ENCODE peak calls at places on chromosomes 3 and 15, in five cellular contexts. P, J, Q, L and I are unnamed samples.

GRCh38 chr3:7260975-7261374 is 400.1 kb downstream of the GRM7 start:
- DNase-seq in P (no peak), J (no peak), Q (no peak), L (no peak), I (no peak)

GRCh38 chr3:78988324-78988723 is 779.5 kb downstream of the ROBO1 start:
- DNase-seq in P (no peak), J (peak; percentile 46), Q (no peak), L (no peak), I (no peak)

GRCh38 chr15:72113347-72114031 is 4.5 kb downstream of the MYO9A start:
- DNase-seq in P (no peak), J (peak; percentile 37), Q (no peak), L (no peak), I (no peak)

GRCh38 chr3:120477826-120478225 is 27.0 kb upstream of the FSTL1 start:
- DNase-seq in P (no peak), J (no peak), Q (no peak), L (no peak), I (no peak)

GRCh38 chr3:38154625-38155255 is 10.6 kb upstream of the OXSR1 start:
- DNase-seq in P (no peak), J (no peak), Q (no peak), L (no peak), I (no peak)

GRCh38 chr15:92714071-92714456 is 58.5 kb upstream of the FAM174B start:
- DNase-seq in P (no peak), J (peak; percentile 25), Q (no peak), L (no peak), I (peak; percentile 65)

GRCh38 chr3:123083446-123084124 is 16.8 kb downstream of the PDIA5 start:
- DNase-seq in P (no peak), J (no peak), Q (no peak), L (peak; percentile 6), I (no peak)

GRCh38 chr15:50241684-50242450 is 23.7 kb downstream of the HDC start:
- DNase-seq in P (no peak), J (peak; percentile 70), Q (no peak), L (no peak), I (no peak)

GRCh38 chr15:73983211-73983727 is 8.8 kb downstream of the STOML1 start:
- DNase-seq in P (peak; percentile 24), J (peak; percentile 77), Q (no peak), L (peak; percentile 79), I (peak; percentile 48)

GRCh38 chr15:33623010-33623409 is 312.2 kb downstream of the RYR3 start:
- DNase-seq in P (no peak), J (no peak), Q (no peak), L (no peak), I (no peak)

GRCh38 chr15:49247556-49248102 is 77.6 kb downstream of the GALK2 start:
- DNase-seq in P (no peak), J (peak; percentile 50), Q (no peak), L (no peak), I (no peak)

GRCh38 chr15:85168642-85169173 is 187.1 kb downstream of the PDE8A start:
- DNase-seq in P (peak; percentile 18), J (peak; percentile 8), Q (no peak), L (no peak), I (peak; percentile 13)

GRCh38 chr3:7684193-7684592 is 817.4 kb upstream of the LMCD1 start:
- DNase-seq in P (no peak), J (no peak), Q (no peak), L (no peak), I (no peak)

GRCh38 chr3:177050466-177051237 is 146.6 kb downstream of the TBL1XR1 start:
- DNase-seq in P (peak; percentile 19), J (peak; percentile 64), Q (no peak), L (no peak), I (peak; percentile 54)

DNA sequence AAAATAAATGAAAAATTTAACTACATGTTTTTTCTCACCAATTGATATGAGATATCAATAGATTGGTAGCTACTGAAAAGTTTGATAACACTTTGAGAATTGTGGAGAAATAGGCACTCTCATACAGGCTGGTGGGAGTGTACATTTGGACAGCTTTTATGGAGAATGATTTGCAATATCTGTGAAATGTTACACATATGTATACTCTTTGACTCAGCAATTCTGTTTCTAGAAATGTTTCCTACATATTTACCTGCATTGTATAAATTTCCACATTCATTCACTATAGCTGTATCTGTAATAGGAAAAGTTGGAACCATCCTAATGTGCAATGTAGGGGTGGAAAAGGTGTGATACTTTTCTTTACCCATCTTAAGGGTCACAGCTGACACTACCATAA is 1.9 kb upstream of the KIF23 start:
- DNase-seq in P (no peak), J (no peak), Q (no peak), L (no peak), I (no peak)
- H3K4me3 ChIP-seq in P (no peak overlapping the region), J (no peak overlapping the region), Q (no peak overlapping the region), L (no peak overlapping the region), I (no peak overlapping the region)

GRCh38 chr3:5191555-5192304 is 4.2 kb downstream of the EDEM1 start:
- DNase-seq in P (no peak), J (no peak), Q (no peak), L (no peak), I (no peak)

GRCh38 chr3:5188419-5189405 is 1.2 kb downstream of the EDEM1 start:
- DNase-seq in P (no peak), J (peak; percentile 17), Q (peak; percentile 34), L (no peak), I (peak; percentile 45)

GRCh38 chr3:5192568-5193319 is 5.2 kb downstream of the EDEM1 start:
- DNase-seq in P (no peak), J (no peak), Q (no peak), L (no peak), I (no peak)

GRCh38 chr3:5187920-5188418 is 462 bp downstream of the EDEM1 start:
- DNase-seq in P (no peak), J (peak; percentile 24), Q (peak; percentile 16), L (peak; percentile 69), I (peak; percentile 36)

DNA sequence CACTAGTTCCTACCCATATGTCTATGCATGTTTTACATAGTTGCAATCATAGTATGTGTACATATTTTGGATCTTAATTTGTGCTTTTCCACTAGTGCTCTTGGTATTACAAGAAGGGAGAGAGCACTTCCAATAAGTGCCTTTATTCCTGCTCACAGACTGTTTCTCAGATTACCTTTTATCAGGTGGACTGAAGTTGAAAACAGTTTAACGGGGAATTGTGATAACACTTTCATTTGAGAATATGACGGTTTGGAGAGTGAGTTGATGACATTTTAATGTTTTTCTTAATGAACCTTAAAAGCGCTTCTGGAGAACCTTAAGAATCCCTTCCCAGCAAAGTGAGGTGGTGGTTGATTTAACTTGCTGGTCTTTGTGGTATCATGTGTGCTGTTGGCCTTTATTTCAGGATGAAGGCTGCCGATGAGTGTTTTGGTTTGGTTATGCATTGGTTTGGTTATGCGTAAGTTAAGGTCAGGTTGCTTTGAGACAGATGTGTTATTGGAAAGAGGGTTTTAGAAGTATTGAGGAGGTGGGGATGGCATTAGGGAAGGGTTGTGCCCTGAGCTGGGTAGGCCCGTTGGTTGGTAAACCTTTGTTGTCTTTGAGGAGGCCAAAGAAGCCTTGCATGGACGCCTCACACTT is 2.8 kb downstream of the EDEM1 start:
- DNase-seq in P (no peak), J (no peak), Q (no peak), L (no peak), I (no peak)
- H3K4me1 ChIP-seq in P (peaks cover 47% of the 10 kb centered on the region), J (peaks cover 4% of the 10 kb centered on the region), Q (peaks cover 53% of the 10 kb centered on the region), L (peaks cover 3% of the 10 kb centered on the region), I (no peaks in the 10 kb centered on the region)

GRCh38 chr3:39280569-39280968 is 733 bp upstream of the CX3CR1 start:
- DNase-seq in P (no peak), J (no peak), Q (no peak), L (no peak), I (no peak)

GRCh38 chr3:39278616-39278935 is 1.3 kb downstream of the CX3CR1 start:
- DNase-seq in P (no peak), J (no peak), Q (no peak), L (no peak), I (no peak)

GRCh38 chr3:39277893-39278615 is 1.8 kb downstream of the CX3CR1 start:
- DNase-seq in P (no peak), J (no peak), Q (no peak), L (no peak), I (no peak)

GRCh38 chr3:39281533-39281932 is 1.7 kb upstream of the CX3CR1 start:
- DNase-seq in P (no peak), J (no peak), Q (no peak), L (peak; percentile 55), I (no peak)

DNA sequence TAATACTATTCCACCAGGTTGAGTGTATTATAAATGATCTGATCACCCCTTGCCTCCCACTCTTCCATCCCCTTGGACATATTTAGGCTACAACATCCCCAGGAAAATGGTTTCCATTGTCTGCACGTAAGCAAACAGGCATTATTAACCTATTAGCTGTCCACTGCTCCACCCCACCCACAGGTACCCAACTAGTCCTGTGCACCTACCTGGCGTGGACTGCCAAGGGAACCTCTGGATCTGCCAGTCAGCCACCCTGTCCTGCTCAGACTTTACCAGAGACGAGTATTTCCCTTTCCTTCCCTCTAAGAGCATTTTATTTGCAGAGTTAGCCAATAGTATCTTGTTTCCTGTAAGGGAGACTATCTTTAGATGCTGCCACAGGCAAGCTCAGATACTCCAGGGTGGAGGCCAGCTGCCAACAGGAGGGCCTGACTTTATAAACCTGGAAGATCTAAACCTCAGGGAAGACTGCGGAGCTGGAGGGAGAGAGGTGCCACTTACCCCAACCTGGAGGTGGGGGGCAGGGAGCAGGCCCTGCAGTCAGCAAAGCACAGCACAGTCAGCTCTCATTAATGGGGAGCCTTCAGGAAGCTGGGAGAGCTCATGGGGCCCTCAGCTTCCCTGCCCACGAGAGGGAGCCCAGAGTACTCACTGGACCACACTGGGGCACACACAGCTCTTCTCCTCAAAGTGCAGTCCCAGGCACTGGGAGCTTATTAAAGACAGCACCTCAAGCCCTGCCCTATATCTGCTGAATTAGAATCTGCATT is at the start of gene CX3CR1:
- DNase-seq in P (no peak), J (no peak), Q (no peak), L (no peak), I (no peak)
- H3K27ac ChIP-seq in P (no peak within 1 kb of the TSS), J (no peak within 1 kb of the TSS), Q (peak within 1 kb of the TSS; percentile 33), L (no peak within 1 kb of the TSS), I (no peak within 1 kb of the TSS)

GRCh38 chr3:23781871-23782270 is 23.9 kb upstream of the UBE2E1 start:
- DNase-seq in P (no peak), J (no peak), Q (no peak), L (no peak), I (no peak)

GRCh38 chr3:23785882-23786281 is 19.9 kb upstream of the UBE2E1 start:
- DNase-seq in P (no peak), J (no peak), Q (no peak), L (no peak), I (no peak)

GRCh38 chr3:23779841-23780240 is 25.9 kb upstream of the UBE2E1 start:
- DNase-seq in P (no peak), J (no peak), Q (no peak), L (no peak), I (no peak)

GRCh38 chr3:23785097-23785645 is 20.6 kb upstream of the UBE2E1 start:
- DNase-seq in P (no peak), J (no peak), Q (no peak), L (no peak), I (peak; percentile 31)
- H3K4me3 ChIP-seq in P (no peak overlapping the region), J (no peak overlapping the region), Q (no peak overlapping the region), L (no peak overlapping the region), I (no peak overlapping the region)